ENCODE peak calls at places on chromosomes 13 and 19, in four cellular contexts. X, M, G and T are unnamed samples.
A peak's percentile ranks its signal among the peaks of the same experiment; 100 is the strongest.

GRCh38 chr19:13599681-13600080 is 93.4 kb upstream of the CACNA1A start:
- DNase-seq in M (no peak), G (no peak), X (no peak), T (no peak)

GRCh38 chr13:27151798-27152599 is 19.6 kb downstream of the USP12 start:
- DNase-seq in M (no peak), X (peak; percentile 29), G (no peak), T (no peak)

GRCh38 chr19:36436531-36436930 is 18.1 kb upstream of the ZFP82 start:
- DNase-seq in G (no peak), X (no peak), M (no peak), T (no peak)

GRCh38 chr19:1508507-1508856 is 4.3 kb downstream of the ADAMTSL5 start:
- DNase-seq in M (no peak), X (no peak), G (no peak), T (no peak)

GRCh38 chr13:51697855-51698254 is 106.1 kb downstream of the DHRS12 start:
- DNase-seq in G (no peak), X (peak; percentile 18), M (no peak), T (no peak)

GRCh38 chr19:14786421-14786851 is 8.1 kb upstream of the ADGRE2 start:
- DNase-seq in G (peak; percentile 68), X (no peak), M (no peak), T (no peak)

GRCh38 chr13:44921931-44922758 is 67.1 kb downstream of the NUFIP1 start:
- DNase-seq in X (peak; percentile 98), G (no peak), M (no peak), T (no peak)

GRCh38 chr19:38437917-38438316 is 4.4 kb downstream of the RYR1 start:
- DNase-seq in M (no peak), X (no peak), G (no peak), T (no peak)

GRCh38 chr13:44172411-44172810 is 201.2 kb upstream of the SERP2 start:
- DNase-seq in X (no peak), M (no peak), G (no peak), T (no peak)

GRCh38 chr19:49391581-49392399 is 3.7 kb downstream of the KASH5 start:
- DNase-seq in G (peak; percentile 87), X (peak; percentile 60), M (peak; percentile 40), T (peak; percentile 62)

GRCh38 chr13:93690139-93690538 is 463.5 kb downstream of the GPC6 start:
- DNase-seq in G (no peak), M (no peak), X (peak; percentile 46), T (no peak)

GRCh38 chr13:50075619-50076097 is 60.4 kb downstream of the KCNRG start:
- DNase-seq in X (no peak), G (no peak), M (no peak), T (no peak)

GRCh38 chr19:43651758-43652545 is 12.3 kb upstream of the CADM4 start:
- DNase-seq in X (peak; percentile 65), M (no peak), G (peak; percentile 81), T (peak; percentile 80)

GRCh38 chr13:46149272-46150133 is 32.5 kb downstream of the LCP1 start:
- DNase-seq in M (no peak), G (no peak), X (peak; percentile 12), T (no peak)

GRCh38 chr19:5667751-5668271 is 12.5 kb downstream of the MICOS13 start:
- DNase-seq in G (no peak), M (no peak), X (no peak), T (peak; percentile 63)

GRCh38 chr19:1000591-1001537 is 645 bp downstream of the GRIN3B start:
- DNase-seq in M (no peak), G (no peak), X (no peak), T (no peak)

GRCh38 chr19:36837902-36838783 is at the start of gene ZNF790:
- DNase-seq in M (peak; percentile 53), X (peak; percentile 89), G (peak; percentile 43), T (peak; percentile 86)

GRCh38 chr19:38674388-38675133 is 27.1 kb downstream of the ACTN4 start:
- DNase-seq in G (peak; percentile 56), M (no peak), X (peak; percentile 49), T (no peak)

GRCh38 chr13:76638882-76639281 is 247.3 kb downstream of the KCTD12 start:
- DNase-seq in G (no peak), X (peak; percentile 8), M (no peak), T (no peak)

GRCh38 chr13:110125613-110126272 is 181.2 kb downstream of the COL4A1 start:
- DNase-seq in G (no peak), X (no peak), M (no peak), T (no peak)

GRCh38 chr13:31674056-31674455 is 65.3 kb upstream of the RXFP2 start:
- DNase-seq in M (no peak), X (no peak), G (no peak), T (no peak)

GRCh38 chr19:29329460-29330134 is 116.6 kb upstream of the UQCRFS1 start:
- DNase-seq in G (peak; percentile 26), M (no peak), X (no peak), T (no peak)

GRCh38 chr13:44191504-44192171 is 182.0 kb upstream of the SERP2 start:
- DNase-seq in M (no peak), X (peak; percentile 70), G (peak; percentile 49), T (no peak)

GRCh38 chr19:50384685-50385535 is 763 bp downstream of the POLD1 start:
- DNase-seq in M (no peak), X (peak; percentile 16), G (peak; percentile 34), T (no peak)

DNA sequence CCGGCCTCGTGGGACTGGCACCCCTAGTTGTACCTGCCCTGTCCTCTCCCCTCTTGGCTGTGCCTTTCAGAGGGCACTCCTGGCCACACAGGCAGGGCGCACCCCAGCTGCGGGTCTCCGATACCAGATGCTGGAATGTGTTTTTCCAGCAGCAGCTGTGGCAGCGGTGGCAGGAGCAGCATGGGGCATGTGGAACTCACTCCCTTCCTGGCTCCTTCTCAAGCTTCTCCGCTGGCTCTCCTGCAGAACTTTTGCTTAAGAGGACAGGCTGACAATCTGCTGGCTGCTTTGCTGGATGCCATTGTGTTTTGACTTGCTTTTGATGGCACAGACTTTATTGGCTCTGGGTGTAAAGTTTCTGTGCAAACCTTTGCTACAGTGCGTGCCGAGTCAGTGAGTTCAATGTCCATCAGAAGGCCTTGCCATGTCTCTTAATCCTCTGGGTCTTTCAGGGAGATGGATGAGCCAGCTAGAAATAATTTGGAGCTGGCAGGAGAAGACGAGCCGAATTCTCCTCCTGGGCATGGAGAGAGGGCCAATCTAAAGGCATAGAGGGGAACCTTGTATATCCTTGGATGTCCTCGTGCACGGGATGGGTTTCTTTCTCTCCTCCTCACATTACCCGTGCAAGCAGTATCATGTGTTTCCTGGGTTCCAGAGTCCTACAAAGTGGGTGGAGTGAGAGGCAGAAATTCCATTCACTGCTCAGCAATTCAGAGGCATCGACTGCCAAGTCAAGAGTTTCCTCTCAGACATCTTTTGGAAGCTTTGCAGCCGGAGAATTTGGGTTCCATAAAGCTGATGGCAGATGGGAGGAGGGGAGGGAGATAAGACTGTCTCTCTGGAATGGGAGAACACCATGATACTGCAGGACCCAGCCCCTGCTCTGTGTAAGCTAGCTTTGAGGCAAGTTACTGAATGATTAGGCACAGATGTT is 231.2 kb downstream of the FGF9 start:
- DNase-seq in M (no peak), G (no peak), X (peak; percentile 4), T (no peak)
- TF ChIP-seq CHD1 in M (no peak), G (no peak), X (no peak), T (no peak)

GRCh38 chr13:74021507-74021906 is 112.7 kb downstream of the KLF12 start:
- DNase-seq in M (no peak), X (no peak), G (no peak), T (no peak)
- TF ChIP-seq CHD1 in M (no peak), X (no peak), G (no peak), T (no peak)

GRCh38 chr13:39401756-39402155 is 201.2 kb downstream of the LHFPL6 start:
- DNase-seq in X (no peak), G (peak; percentile 3), M (no peak), T (no peak)

GRCh38 chr13:39402221-39402620 is 200.8 kb downstream of the LHFPL6 start:
- DNase-seq in M (no peak), G (no peak), X (no peak), T (no peak)

GRCh38 chr13:39405107-39405506 is 197.9 kb downstream of the LHFPL6 start:
- DNase-seq in G (no peak), X (peak; percentile 44), M (no peak), T (no peak)

GRCh38 chr13:39397866-39398265 is 205.1 kb downstream of the LHFPL6 start:
- DNase-seq in M (no peak), G (no peak), X (no peak), T (no peak)

GRCh38 chr13:39401091-39401647 is 201.8 kb downstream of the LHFPL6 start:
- DNase-seq in M (no peak), G (no peak), X (no peak), T (no peak)
- TF ChIP-seq CHD1 in M (no peak), G (no peak), X (no peak), T (no peak)

GRCh38 chr13:91017031-91017668 is 330.3 kb upstream of the MIR17HG start:
- DNase-seq in M (peak; percentile 9), G (peak; percentile 91), X (peak; percentile 9), T (peak; percentile 31)
- TF ChIP-seq CHD1 in M (no peak), G (no peak), X (no peak), T (no peak)

DNA sequence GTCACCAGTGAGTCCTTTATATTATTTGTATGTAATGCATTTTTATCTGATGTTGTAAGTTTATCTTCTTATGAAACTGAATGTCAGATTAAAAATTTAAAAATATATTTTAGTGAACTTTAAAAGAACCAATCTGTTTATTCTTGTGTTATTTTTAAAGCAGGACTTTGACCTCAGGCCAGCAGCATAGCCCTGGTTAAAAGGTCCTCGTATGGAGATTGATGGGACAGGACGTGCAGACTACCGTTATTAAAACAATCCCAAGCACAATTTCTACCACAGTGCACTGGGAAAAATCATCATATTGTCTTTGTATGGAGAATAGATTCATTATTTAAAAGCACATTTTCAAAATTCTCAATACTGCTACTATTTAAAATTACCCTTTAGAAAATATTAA is 573.8 kb upstream of the ARGLU1 start:
- DNase-seq in G (no peak), M (no peak), X (no peak), T (no peak)
- TF ChIP-seq CHD1 in G (no peak), M (no peak), X (no peak), T (no peak)